ENCODE peak calls at places on chromosomes 6 and 20, in five cellular contexts. I is GM23248, X is neural progenitor cell, H is mammary epithelial cell, L is K562. U is an unnamed sample. For H3K27me3, the result is how much of the 10 kb centered on the place peaks cover.

GRCh38 chr20:14334306-14334930 is 3.0 kb downstream of the FLRT3 start:
- DNase-seq in I (peak), L (no peak), H (peak), X (peak), U (peak)

GRCh38 chr6:54784021-54784420 is 62.5 kb upstream of the FAM83B start:
- DNase-seq in L (no peak), I (no peak), H (no peak), X (no peak), U (peak)

GRCh38 chr20:58313366-58313765 is 3.9 kb downstream of the RAB22A start:
- DNase-seq in H (no peak), I (no peak), L (no peak), X (no peak), U (no peak)

GRCh38 chr20:62355527-62356142 is 11.5 kb downstream of the LAMA5 start:
- DNase-seq in H (no peak), X (peak), L (no peak), I (peak), U (no peak)

GRCh38 chr20:2751868-2752630 is 48.4 kb downstream of the CPXM1 start:
- DNase-seq in L (peak), X (peak), H (no peak), I (peak), U (peak)

GRCh38 chr6:139981066-139981624 is 606.7 kb upstream of the CITED2 start:
- DNase-seq in X (no peak), H (no peak), I (peak), L (no peak), U (no peak)

GRCh38 chr20:11204926-11205768 is 531.3 kb upstream of the JAG1 start:
- DNase-seq in H (peak), I (peak), L (no peak), X (peak), U (peak)

GRCh38 chr6:154157082-154157481 is 118.0 kb downstream of the OPRM1 start:
- DNase-seq in I (no peak), H (no peak), L (no peak), X (no peak), U (peak)

GRCh38 chr6:145508107-145508506 is 227.2 kb downstream of the EPM2A start:
- DNase-seq in I (no peak), X (no peak), L (no peak), H (peak), U (no peak)

GRCh38 chr6:4644962-4645361 is 131.2 kb upstream of the CDYL start:
- DNase-seq in X (no peak), L (no peak), H (peak), I (no peak), U (no peak)

GRCh38 chr20:57711311-57711712 is 1.5 kb upstream of the PMEPA1 start:
- DNase-seq in H (no peak), X (no peak), I (peak), L (no peak), U (no peak)

GRCh38 chr20:41476013-41476441 is 109.4 kb upstream of the EMILIN3 start:
- DNase-seq in L (no peak), X (no peak), I (peak), H (peak), U (no peak)

DNA sequence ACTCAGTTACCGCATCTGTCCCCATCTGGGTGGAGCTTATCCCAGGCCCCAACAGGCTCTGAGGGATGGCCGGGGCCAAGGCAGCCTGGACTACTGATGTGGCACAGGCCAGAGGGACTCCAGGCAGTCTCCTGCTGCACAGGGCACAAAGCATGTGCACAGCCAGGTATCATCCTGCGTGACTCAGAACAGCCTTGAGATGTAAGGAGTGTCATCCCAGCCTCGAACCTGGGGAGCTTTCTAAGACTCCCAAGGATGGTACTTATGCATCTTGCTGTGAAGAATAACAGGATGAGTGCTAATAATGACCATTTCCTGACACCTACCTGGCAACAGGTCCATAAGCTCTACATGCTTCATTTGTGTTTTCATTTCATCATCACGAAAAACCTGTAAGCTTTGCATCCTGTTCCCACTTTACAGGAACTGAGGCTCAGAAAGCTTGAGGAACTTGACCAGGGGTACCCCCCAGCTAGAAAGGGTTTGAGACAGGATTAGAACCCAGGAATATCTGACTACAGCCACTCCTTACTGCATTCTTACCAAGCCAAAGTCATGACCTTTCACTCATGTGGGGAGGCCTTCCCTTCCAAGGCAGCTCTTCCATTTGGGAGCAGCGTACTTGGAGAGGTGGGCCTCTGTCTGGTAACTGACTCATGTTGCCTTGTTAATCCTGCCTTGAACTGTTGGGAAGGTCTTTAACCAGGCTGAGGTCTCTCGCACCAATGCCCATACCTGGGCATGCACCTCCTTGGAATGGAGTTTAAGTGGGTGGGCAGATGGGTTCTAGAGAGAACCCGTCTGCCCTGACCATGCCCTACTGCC is 1.9 kb downstream of the TRIB3 start:
- DNase-seq in X (no peak), I (no peak), H (peak), L (no peak), U (no peak)
- TF ChIP-seq EZH2 in X (no peak), I (no peak), H (no peak), L (no peak), U (no peak)

GRCh38 chr6:99347804-99348203 is 1.7 kb downstream of the FAXC start:
- DNase-seq in L (no peak), X (peak), H (no peak), I (no peak), U (no peak)

GRCh38 chr6:99348220-99348822 is 1.2 kb downstream of the FAXC start:
- DNase-seq in X (peak), I (no peak), L (no peak), H (no peak), U (no peak)

GRCh38 chr6:99344289-99344688 is 5.2 kb downstream of the FAXC start:
- DNase-seq in L (no peak), I (peak), X (no peak), H (peak), U (no peak)

GRCh38 chr6:99346595-99346994 is 2.9 kb downstream of the FAXC start:
- DNase-seq in X (no peak), L (no peak), I (no peak), H (no peak), U (no peak)

GRCh38 chr6:99345164-99345563 is 4.3 kb downstream of the FAXC start:
- DNase-seq in H (no peak), I (no peak), X (no peak), L (no peak), U (no peak)
- H3K27ac ChIP-seq in H (no peak), I (no peak), X (no peak), L (no peak), U (no peak)

DNA sequence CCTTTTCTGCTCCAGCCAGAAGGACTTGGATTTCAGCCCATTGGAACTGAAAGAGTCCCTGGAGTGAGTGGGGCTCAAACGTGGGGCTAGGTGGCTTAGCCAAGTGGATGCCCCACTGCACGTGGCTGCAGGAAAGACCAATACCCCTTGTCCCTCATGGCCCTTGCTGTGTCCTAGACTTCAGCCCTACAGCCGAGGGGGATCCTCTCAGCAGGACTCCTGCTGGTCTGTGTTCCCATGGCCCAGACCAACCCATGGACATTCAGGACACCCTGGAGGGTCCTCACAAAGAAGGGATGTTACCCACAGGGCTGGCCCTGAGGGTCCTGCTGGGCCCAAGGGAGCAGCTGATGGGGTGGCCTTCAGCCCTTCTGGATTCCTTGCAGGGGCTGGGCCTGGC is 30.0 kb upstream of the PHACTR3 start:
- DNase-seq in H (no peak), I (no peak), L (no peak), X (no peak), U (no peak)
- H3K27me3 ChIP-seq in H (under half), I (under half), L (under half), X (half or more), U (half or more)

GRCh38 chr20:33210371-33210770 is 6.8 kb upstream of the BPIFA3 start:
- DNase-seq in H (no peak), X (no peak), I (no peak), L (no peak), U (no peak)

GRCh38 chr20:33211817-33212424 is 5.2 kb upstream of the BPIFA3 start:
- DNase-seq in I (peak), X (peak), H (peak), L (peak), U (peak)

DNA sequence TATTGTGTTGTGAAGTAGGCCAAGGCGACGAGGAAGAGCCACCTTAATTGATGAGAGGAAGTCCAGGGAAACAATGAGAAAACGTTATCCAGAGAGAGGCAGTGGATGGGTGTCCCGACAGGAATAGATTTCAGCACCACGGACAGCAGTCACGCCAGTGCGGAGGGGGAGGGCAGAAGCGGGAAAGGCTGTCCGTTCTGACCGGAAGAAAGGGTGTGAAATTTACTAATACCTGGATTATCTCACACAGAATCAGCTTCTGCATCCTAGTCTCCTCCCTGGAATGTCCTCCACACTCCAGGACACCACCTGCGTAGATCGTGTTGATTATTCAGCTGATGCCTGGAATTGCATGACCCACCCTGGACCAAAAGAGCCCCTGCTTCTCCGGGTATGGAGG is 7.4 kb upstream of the BPIFA3 start:
- DNase-seq in I (peak), H (peak), X (peak), L (peak), U (peak)
- TF ChIP-seq EZH2 in I (no peak), H (no peak), X (no peak), L (no peak), U (no peak)

U was measured in MM.1S.